ENCODE peak calls at places on chromosomes 5 and 9, in eight cellular contexts. One of them, this sample, is unnamed.
A peak's percentile ranks its signal among the peaks of the same experiment; 100 is the strongest.

GRCh38 chr9:17065062-17065461 is 69.8 kb upstream of the CNTLN start:
- DNase-seq in fibroblast of mammary gland: peak; percentile 27
- DNase-seq in choroid plexus epithelial cell: peak; percentile 23
- DNase-seq in mesothelial cell of epicardium: no peak
- DNase-seq in cardiac muscle cell: peak; percentile 38
- DNase-seq in psoas muscle: no peak
- DNase-seq in pancreas: no peak
- DNase-seq in astrocyte of the spinal cord: peak; percentile 27
- DNase-seq in this sample: no peak

GRCh38 chr9:123928471-123929176 is 1.3 kb downstream of the DENND1A start:
- DNase-seq in mesothelial cell of epicardium: no peak
- DNase-seq in pancreas: no peak
- DNase-seq in fibroblast of mammary gland: peak; percentile 69
- DNase-seq in psoas muscle: no peak
- DNase-seq in astrocyte of the spinal cord: peak; percentile 12
- DNase-seq in choroid plexus epithelial cell: peak; percentile 19
- DNase-seq in cardiac muscle cell: no peak
- DNase-seq in this sample: no peak

GRCh38 chr5:141508440-141508807 is 19.5 kb downstream of the PCDHGC5 start:
- DNase-seq in psoas muscle: no peak
- DNase-seq in pancreas: no peak
- DNase-seq in mesothelial cell of epicardium: no peak
- DNase-seq in fibroblast of mammary gland: peak; percentile 56
- DNase-seq in choroid plexus epithelial cell: peak; percentile 23
- DNase-seq in astrocyte of the spinal cord: no peak
- DNase-seq in cardiac muscle cell: no peak
- DNase-seq in this sample: no peak

GRCh38 chr9:36738318-36738975 is 165.8 kb downstream of the MELK start:
- DNase-seq in choroid plexus epithelial cell: no peak
- DNase-seq in fibroblast of mammary gland: peak; percentile 64
- DNase-seq in mesothelial cell of epicardium: no peak
- DNase-seq in psoas muscle: no peak
- DNase-seq in pancreas: no peak
- DNase-seq in astrocyte of the spinal cord: peak; percentile 9
- DNase-seq in cardiac muscle cell: peak; percentile 45
- DNase-seq in this sample: no peak

GRCh38 chr9:109319072-109319630 is 1.7 kb downstream of the EPB41L4B start:
- DNase-seq in fibroblast of mammary gland: no peak
- DNase-seq in psoas muscle: no peak
- DNase-seq in astrocyte of the spinal cord: peak; percentile 6
- DNase-seq in choroid plexus epithelial cell: no peak
- DNase-seq in cardiac muscle cell: no peak
- DNase-seq in pancreas: peak; percentile 67
- DNase-seq in mesothelial cell of epicardium: no peak
- DNase-seq in this sample: no peak

GRCh38 chr5:151255621-151256286 is 2.8 kb downstream of the GM2A start:
- DNase-seq in astrocyte of the spinal cord: no peak
- DNase-seq in psoas muscle: no peak
- DNase-seq in pancreas: no peak
- DNase-seq in cardiac muscle cell: no peak
- DNase-seq in mesothelial cell of epicardium: no peak
- DNase-seq in fibroblast of mammary gland: no peak
- DNase-seq in choroid plexus epithelial cell: no peak
- DNase-seq in this sample: no peak

GRCh38 chr5:82754759-82755158 is 322.4 kb downstream of the TMEM167A start:
- DNase-seq in fibroblast of mammary gland: no peak
- DNase-seq in cardiac muscle cell: no peak
- DNase-seq in choroid plexus epithelial cell: no peak
- DNase-seq in psoas muscle: no peak
- DNase-seq in astrocyte of the spinal cord: no peak
- DNase-seq in pancreas: no peak
- DNase-seq in mesothelial cell of epicardium: no peak
- DNase-seq in this sample: no peak

GRCh38 chr5:16707168-16707868 is 90.5 kb upstream of the RETREG1 start:
- DNase-seq in cardiac muscle cell: no peak
- DNase-seq in pancreas: no peak
- DNase-seq in psoas muscle: no peak
- DNase-seq in choroid plexus epithelial cell: no peak
- DNase-seq in astrocyte of the spinal cord: no peak
- DNase-seq in mesothelial cell of epicardium: no peak
- DNase-seq in fibroblast of mammary gland: no peak
- DNase-seq in this sample: no peak

GRCh38 chr9:91023741-91024140 is 222.1 kb downstream of the SYK start:
- DNase-seq in mesothelial cell of epicardium: no peak
- DNase-seq in astrocyte of the spinal cord: no peak
- DNase-seq in cardiac muscle cell: no peak
- DNase-seq in psoas muscle: no peak
- DNase-seq in choroid plexus epithelial cell: no peak
- DNase-seq in pancreas: no peak
- DNase-seq in fibroblast of mammary gland: no peak
- DNase-seq in this sample: no peak

GRCh38 chr9:16671591-16672137 is 198.8 kb downstream of the BNC2 start:
- DNase-seq in choroid plexus epithelial cell: peak; percentile 85
- DNase-seq in pancreas: no peak
- DNase-seq in cardiac muscle cell: peak; percentile 63
- DNase-seq in astrocyte of the spinal cord: peak; percentile 94
- DNase-seq in mesothelial cell of epicardium: no peak
- DNase-seq in psoas muscle: no peak
- DNase-seq in fibroblast of mammary gland: peak; percentile 99
- DNase-seq in this sample: no peak

GRCh38 chr5:36301858-36302603 is at the start of gene RANBP3L:
- DNase-seq in choroid plexus epithelial cell: peak; percentile 75
- DNase-seq in psoas muscle: no peak
- DNase-seq in astrocyte of the spinal cord: peak; percentile 79
- DNase-seq in fibroblast of mammary gland: peak; percentile 34
- DNase-seq in cardiac muscle cell: peak; percentile 50
- DNase-seq in pancreas: peak; percentile 16
- DNase-seq in mesothelial cell of epicardium: no peak
- DNase-seq in this sample: no peak

GRCh38 chr9:6945871-6946270 is 188.1 kb downstream of the KDM4C start:
- DNase-seq in astrocyte of the spinal cord: no peak
- DNase-seq in pancreas: no peak
- DNase-seq in psoas muscle: no peak
- DNase-seq in choroid plexus epithelial cell: no peak
- DNase-seq in cardiac muscle cell: no peak
- DNase-seq in mesothelial cell of epicardium: no peak
- DNase-seq in fibroblast of mammary gland: no peak
- DNase-seq in this sample: no peak

GRCh38 chr5:181187500-181188213 is 17.3 kb downstream of the TRIM7 start:
- DNase-seq in mesothelial cell of epicardium: peak; percentile 89
- DNase-seq in astrocyte of the spinal cord: peak; percentile 83
- DNase-seq in cardiac muscle cell: peak; percentile 81
- DNase-seq in choroid plexus epithelial cell: peak; percentile 84
- DNase-seq in pancreas: peak; percentile 69
- DNase-seq in fibroblast of mammary gland: peak; percentile 79
- DNase-seq in psoas muscle: peak; percentile 89
- DNase-seq in this sample: peak; percentile 57

GRCh38 chr5:177378884-177379883 is 5.0 kb upstream of the SLC34A1 start:
- DNase-seq in cardiac muscle cell: peak; percentile 64
- DNase-seq in choroid plexus epithelial cell: peak; percentile 93
- DNase-seq in fibroblast of mammary gland: peak; percentile 85
- DNase-seq in psoas muscle: no peak
- DNase-seq in astrocyte of the spinal cord: peak; percentile 85
- DNase-seq in mesothelial cell of epicardium: no peak
- DNase-seq in pancreas: no peak
- DNase-seq in this sample: no peak

GRCh38 chr5:178234753-178235599 is 2.4 kb upstream of the PHYKPL start:
- DNase-seq in fibroblast of mammary gland: peak; percentile 59
- DNase-seq in pancreas: peak; percentile 37
- DNase-seq in choroid plexus epithelial cell: peak; percentile 76
- DNase-seq in astrocyte of the spinal cord: peak; percentile 61
- DNase-seq in mesothelial cell of epicardium: peak; percentile 85
- DNase-seq in cardiac muscle cell: peak; percentile 67
- DNase-seq in psoas muscle: peak; percentile 84
- DNase-seq in this sample: peak; percentile 71

GRCh38 chr9:135990468-135991429 is 29.6 kb upstream of the UBAC1 start:
- DNase-seq in cardiac muscle cell: peak; percentile 90
- DNase-seq in psoas muscle: no peak
- DNase-seq in choroid plexus epithelial cell: peak; percentile 79
- DNase-seq in astrocyte of the spinal cord: peak; percentile 64
- DNase-seq in pancreas: no peak
- DNase-seq in fibroblast of mammary gland: peak; percentile 67
- DNase-seq in mesothelial cell of epicardium: no peak
- DNase-seq in this sample: no peak

GRCh38 chr5:135437796-135438560 is 9.2 kb downstream of the DCANP1 start:
- DNase-seq in choroid plexus epithelial cell: peak; percentile 96
- DNase-seq in cardiac muscle cell: peak; percentile 90
- DNase-seq in fibroblast of mammary gland: peak; percentile 95
- DNase-seq in psoas muscle: peak; percentile 91
- DNase-seq in astrocyte of the spinal cord: peak; percentile 87
- DNase-seq in pancreas: peak; percentile 43
- DNase-seq in mesothelial cell of epicardium: no peak
- DNase-seq in this sample: no peak

GRCh38 chr9:72333758-72334157 is 31.2 kb downstream of the ZFAND5 start:
- DNase-seq in cardiac muscle cell: no peak
- DNase-seq in astrocyte of the spinal cord: no peak
- DNase-seq in fibroblast of mammary gland: no peak
- DNase-seq in psoas muscle: no peak
- DNase-seq in choroid plexus epithelial cell: no peak
- DNase-seq in mesothelial cell of epicardium: no peak
- DNase-seq in pancreas: no peak
- DNase-seq in this sample: no peak
- TF ChIP-seq CTCF in cardiac muscle cell: no peak
- TF ChIP-seq CTCF in astrocyte of the spinal cord: no peak
- TF ChIP-seq CTCF in fibroblast of mammary gland: peak; percentile 16
- TF ChIP-seq CTCF in psoas muscle: peak; percentile 5
- TF ChIP-seq CTCF in choroid plexus epithelial cell: peak; percentile 23
- TF ChIP-seq CTCF in mesothelial cell of epicardium: no peak
- TF ChIP-seq CTCF in pancreas: no peak
- TF ChIP-seq CTCF in this sample: no peak

DNA sequence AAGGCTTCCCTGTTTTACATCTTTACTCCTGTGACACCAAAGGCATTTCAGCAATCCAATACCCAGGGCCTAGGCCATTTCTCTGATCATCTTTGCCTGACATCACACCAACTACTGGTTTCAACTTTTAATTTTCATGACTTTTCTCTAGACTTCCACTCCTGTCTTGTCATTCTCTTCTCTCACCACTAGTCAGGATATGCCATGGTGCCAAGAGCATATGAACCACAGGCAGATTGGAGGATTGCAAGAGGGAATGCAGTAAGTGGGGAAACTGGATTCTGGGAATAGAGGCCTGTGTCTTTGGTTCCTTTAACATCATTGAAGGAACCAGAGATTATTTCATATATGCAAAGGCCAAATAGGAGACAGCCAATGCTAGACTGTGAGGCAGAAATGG is 69.3 kb downstream of the ANKRD31 start:
- DNase-seq in cardiac muscle cell: peak; percentile 2
- DNase-seq in psoas muscle: no peak
- DNase-seq in mesothelial cell of epicardium: no peak
- DNase-seq in pancreas: no peak
- DNase-seq in astrocyte of the spinal cord: no peak
- DNase-seq in choroid plexus epithelial cell: peak; percentile 12
- DNase-seq in fibroblast of mammary gland: peak; percentile 15
- DNase-seq in this sample: no peak
- TF ChIP-seq CTCF in cardiac muscle cell: peak; percentile 13
- TF ChIP-seq CTCF in psoas muscle: no peak
- TF ChIP-seq CTCF in mesothelial cell of epicardium: peak; percentile 54
- TF ChIP-seq CTCF in pancreas: no peak
- TF ChIP-seq CTCF in astrocyte of the spinal cord: peak; percentile 18
- TF ChIP-seq CTCF in choroid plexus epithelial cell: peak; percentile 38
- TF ChIP-seq CTCF in fibroblast of mammary gland: peak; percentile 27
- TF ChIP-seq CTCF in this sample: no peak

GRCh38 chr5:73189816-73190451 is 16.9 kb downstream of the TMEM174 start:
- DNase-seq in psoas muscle: no peak
- DNase-seq in mesothelial cell of epicardium: no peak
- DNase-seq in fibroblast of mammary gland: peak; percentile 66
- DNase-seq in cardiac muscle cell: peak; percentile 48
- DNase-seq in astrocyte of the spinal cord: peak; percentile 72
- DNase-seq in choroid plexus epithelial cell: peak; percentile 71
- DNase-seq in pancreas: no peak
- DNase-seq in this sample: no peak
- TF ChIP-seq CTCF in psoas muscle: no peak
- TF ChIP-seq CTCF in mesothelial cell of epicardium: no peak
- TF ChIP-seq CTCF in fibroblast of mammary gland: no peak
- TF ChIP-seq CTCF in cardiac muscle cell: no peak
- TF ChIP-seq CTCF in astrocyte of the spinal cord: no peak
- TF ChIP-seq CTCF in choroid plexus epithelial cell: no peak
- TF ChIP-seq CTCF in pancreas: no peak
- TF ChIP-seq CTCF in this sample: no peak

GRCh38 chr5:6584727-6585126 is 48.1 kb downstream of the NSUN2 start:
- DNase-seq in astrocyte of the spinal cord: no peak
- DNase-seq in psoas muscle: no peak
- DNase-seq in cardiac muscle cell: no peak
- DNase-seq in fibroblast of mammary gland: no peak
- DNase-seq in choroid plexus epithelial cell: no peak
- DNase-seq in mesothelial cell of epicardium: no peak
- DNase-seq in pancreas: no peak
- DNase-seq in this sample: no peak

GRCh38 chr5:6582507-6583048 is 50.3 kb downstream of the NSUN2 start:
- DNase-seq in cardiac muscle cell: no peak
- DNase-seq in fibroblast of mammary gland: no peak
- DNase-seq in mesothelial cell of epicardium: no peak
- DNase-seq in pancreas: no peak
- DNase-seq in choroid plexus epithelial cell: no peak
- DNase-seq in astrocyte of the spinal cord: no peak
- DNase-seq in psoas muscle: peak; percentile 41
- DNase-seq in this sample: no peak

GRCh38 chr5:6581559-6582426 is 51.1 kb downstream of the NSUN2 start:
- DNase-seq in pancreas: no peak
- DNase-seq in astrocyte of the spinal cord: no peak
- DNase-seq in cardiac muscle cell: peak; percentile 33
- DNase-seq in psoas muscle: no peak
- DNase-seq in choroid plexus epithelial cell: peak; percentile 19
- DNase-seq in mesothelial cell of epicardium: peak; percentile 20
- DNase-seq in fibroblast of mammary gland: no peak
- DNase-seq in this sample: no peak

GRCh38 chr5:6584101-6584645 is 48.7 kb downstream of the NSUN2 start:
- DNase-seq in fibroblast of mammary gland: no peak
- DNase-seq in choroid plexus epithelial cell: no peak
- DNase-seq in psoas muscle: peak; percentile 35
- DNase-seq in astrocyte of the spinal cord: no peak
- DNase-seq in pancreas: no peak
- DNase-seq in mesothelial cell of epicardium: no peak
- DNase-seq in cardiac muscle cell: no peak
- DNase-seq in this sample: no peak

DNA sequence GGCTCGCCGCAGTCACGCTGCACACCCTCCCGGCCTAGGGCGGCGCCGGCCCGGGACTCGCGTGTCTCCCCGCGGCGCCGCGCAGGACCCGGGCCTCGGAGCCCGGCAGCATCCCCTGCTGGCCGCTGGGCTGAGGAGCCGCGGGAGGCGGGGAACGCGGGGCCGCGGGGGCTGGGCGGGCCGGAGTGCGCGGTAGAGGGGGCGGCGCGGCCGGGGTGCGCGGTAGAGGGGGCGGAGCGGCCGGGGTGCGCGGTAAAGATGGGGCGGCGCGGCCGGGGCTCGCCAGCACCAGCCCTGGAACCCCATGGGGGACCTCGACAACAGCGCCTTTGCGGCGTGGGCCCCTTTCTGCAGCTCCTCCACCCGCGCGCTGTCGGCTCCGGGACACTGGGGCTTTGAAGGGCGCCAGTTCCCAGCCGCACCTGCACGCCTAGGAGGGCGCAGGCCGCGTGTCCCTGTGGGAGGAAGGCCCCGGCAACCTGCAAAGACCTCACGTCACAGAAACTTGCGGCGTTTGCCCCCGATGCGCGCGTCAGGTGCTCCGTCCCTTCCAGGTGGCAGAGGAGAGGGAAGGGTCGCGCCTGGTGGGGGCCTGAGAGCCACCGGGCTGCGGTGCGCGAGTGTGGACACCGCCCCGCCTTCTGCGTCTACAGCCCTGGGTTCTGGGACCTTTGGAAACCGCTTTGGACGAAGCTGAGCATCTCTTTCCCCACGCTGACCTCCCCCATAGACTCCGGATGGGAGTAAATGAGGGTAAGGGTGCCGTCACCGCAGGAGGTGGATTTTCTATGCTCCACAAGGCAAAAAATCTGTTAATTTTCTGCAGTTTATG is 49.6 kb downstream of the NSUN2 start:
- DNase-seq in fibroblast of mammary gland: no peak
- DNase-seq in psoas muscle: peak; percentile 67
- DNase-seq in astrocyte of the spinal cord: no peak
- DNase-seq in pancreas: peak; percentile 31
- DNase-seq in cardiac muscle cell: peak; percentile 31
- DNase-seq in choroid plexus epithelial cell: peak; percentile 25
- DNase-seq in mesothelial cell of epicardium: peak; percentile 68
- DNase-seq in this sample: no peak
- TF ChIP-seq CTCF in fibroblast of mammary gland: peak; percentile 1
- TF ChIP-seq CTCF in psoas muscle: peak; percentile 45
- TF ChIP-seq CTCF in astrocyte of the spinal cord: peak; percentile 31
- TF ChIP-seq CTCF in pancreas: peak; percentile 32
- TF ChIP-seq CTCF in cardiac muscle cell: peak; percentile 32
- TF ChIP-seq CTCF in choroid plexus epithelial cell: peak; percentile 41
- TF ChIP-seq CTCF in mesothelial cell of epicardium: peak; percentile 33
- TF ChIP-seq CTCF in this sample: no peak

This sample was measured in natural killer cell.